ENCODE peak calls at places on chromosomes 12 and 14, in seven cellular contexts. E, A, D, B, O, Y and L are unnamed samples.

GRCh38 chr14:104149617-104150141 is 11.3 kb downstream of the KIF26A start:
- DNase-seq in E (no peak), A (no peak), D (peak), B (no peak), O (no peak), Y (peak), L (no peak)

GRCh38 chr12:1041478-1041877 is 50.5 kb downstream of the ERC1 start:
- DNase-seq in E (no peak), A (no peak), D (no peak), B (no peak), O (no peak), Y (no peak), L (no peak)

GRCh38 chr14:57871487-57872080 is 5.7 kb upstream of the SLC35F4 start:
- DNase-seq in E (no peak), A (no peak), D (peak), B (peak), O (no peak), Y (peak), L (no peak)

GRCh38 chr14:64723691-64724577 is 19.7 kb downstream of the PLEKHG3 start:
- DNase-seq in E (no peak), A (no peak), D (peak), B (no peak), O (no peak), Y (peak), L (no peak)

GRCh38 chr14:68548194-68549056 is 244.4 kb downstream of the ZFP36L1 start:
- DNase-seq in E (no peak), A (no peak), D (peak), B (peak), O (peak), Y (no peak), L (no peak)

GRCh38 chr14:24270537-24271133 is 762 bp downstream of the RABGGTA start:
- DNase-seq in E (no peak), A (no peak), D (no peak), B (no peak), O (no peak), Y (no peak), L (no peak)

GRCh38 chr12:52082988-52083637 is 3.6 kb downstream of the SMIM41 start:
- DNase-seq in E (peak), A (peak), D (peak), B (peak), O (peak), Y (peak), L (peak)

GRCh38 chr14:93076755-93077154 is 39.0 kb downstream of the ITPK1 start:
- DNase-seq in E (no peak), A (no peak), D (no peak), B (no peak), O (no peak), Y (no peak), L (no peak)

GRCh38 chr12:3293013-3293412 is 198.0 kb upstream of the PRMT8 start:
- DNase-seq in E (no peak), A (no peak), D (no peak), B (no peak), O (no peak), Y (no peak), L (no peak)

GRCh38 chr14:89365071-89365801 is 51.8 kb downstream of the FOXN3 start:
- DNase-seq in E (peak), A (peak), D (no peak), B (no peak), O (no peak), Y (no peak), L (peak)

GRCh38 chr14:51776102-51776894 is 84.1 kb upstream of the GNG2 start:
- DNase-seq in E (peak), A (peak), D (peak), B (peak), O (peak), Y (peak), L (no peak)

GRCh38 chr14:67221248-67221981 is 19.8 kb upstream of the PALS1 start:
- DNase-seq in E (no peak), A (no peak), D (peak), B (peak), O (no peak), Y (no peak), L (no peak)

GRCh38 chr14:57057803-57058202 is 210.9 kb downstream of the EXOC5 start:
- DNase-seq in E (no peak), A (no peak), D (no peak), B (no peak), O (no peak), Y (no peak), L (no peak)

GRCh38 chr12:13455765-13456164 is 259.2 kb downstream of the EMP1 start:
- DNase-seq in E (no peak), A (no peak), D (no peak), B (no peak), O (no peak), Y (no peak), L (no peak)

GRCh38 chr14:35535794-35536112 is 1.8 kb downstream of the INSM2 start:
- DNase-seq in E (no peak), A (no peak), D (no peak), B (no peak), O (no peak), Y (no peak), L (no peak)

GRCh38 chr12:78964521-78964920 is 99.9 kb downstream of the SYT1 start:
- DNase-seq in E (no peak), A (no peak), D (no peak), B (no peak), O (no peak), Y (no peak), L (no peak)

GRCh38 chr12:49843871-49844437 is 1.0 kb upstream of the BCDIN3D start:
- DNase-seq in E (no peak), A (no peak), D (peak), B (no peak), O (no peak), Y (no peak), L (no peak)

GRCh38 chr12:94710933-94711332 is 60.6 kb upstream of the TMCC3 start:
- DNase-seq in E (no peak), A (peak), D (peak), B (peak), O (no peak), Y (peak), L (no peak)

GRCh38 chr12:43776498-43776897 is 17.7 kb downstream of the IRAK4 start:
- DNase-seq in E (no peak), A (no peak), D (peak), B (peak), O (no peak), Y (no peak), L (no peak)

GRCh38 chr12:15827136-15827535 is 37.9 kb upstream of the EPS8 start:
- DNase-seq in E (no peak), A (no peak), D (no peak), B (no peak), O (no peak), Y (no peak), L (no peak)

GRCh38 chr12:19575307-19576243 is 136.3 kb downstream of the AEBP2 start:
- DNase-seq in E (no peak), A (no peak), D (peak), B (peak), O (no peak), Y (peak), L (no peak)

GRCh38 chr14:59465570-59466150 is 480 bp upstream of the GPR135 start:
- DNase-seq in E (no peak), A (peak), D (no peak), B (no peak), O (no peak), Y (no peak), L (no peak)

GRCh38 chr14:21768875-21769257 is 95.2 kb upstream of the OR4E1 start:
- DNase-seq in E (no peak), A (no peak), D (no peak), B (no peak), O (no peak), Y (no peak), L (no peak)

GRCh38 chr12:132774646-132775275 is 13.1 kb upstream of the ANKLE2 start:
- DNase-seq in E (no peak), A (peak), D (no peak), B (no peak), O (no peak), Y (no peak), L (no peak)